ENCODE peak calls at places on chromosomes 1 and 21, in four cellular contexts. One of them, this sample, is unnamed.
A peak's percentile ranks its signal among the peaks of the same experiment; 100 is the strongest.

GRCh38 chr21:24046816-24047443 is 1560.4 kb downstream of the MRPL39 start:
- DNase-seq in IMR-90: no peak
- DNase-seq in HFF-Myc: no peak
- DNase-seq in body of pancreas: no peak
- DNase-seq in this sample: no peak

GRCh38 chr1:234875953-234876814 is 252.5 kb downstream of the TOMM20 start:
- DNase-seq in IMR-90: peak; percentile 51
- DNase-seq in HFF-Myc: no peak
- DNase-seq in body of pancreas: peak; percentile 79
- DNase-seq in this sample: no peak

GRCh38 chr1:25245809-25246599 is 1.2 kb downstream of the RSRP1 start:
- DNase-seq in IMR-90: peak; percentile 33
- DNase-seq in HFF-Myc: no peak
- DNase-seq in body of pancreas: no peak
- DNase-seq in this sample: peak; percentile 58

GRCh38 chr1:219465247-219466093 is 147.4 kb downstream of the ZC3H11B start:
- DNase-seq in IMR-90: peak; percentile 60
- DNase-seq in HFF-Myc: no peak
- DNase-seq in body of pancreas: no peak
- DNase-seq in this sample: peak; percentile 50

GRCh38 chr1:157646144-157646543 is 48.3 kb upstream of the FCRL4 start:
- DNase-seq in IMR-90: no peak
- DNase-seq in HFF-Myc: no peak
- DNase-seq in body of pancreas: no peak
- DNase-seq in this sample: no peak

GRCh38 chr1:75725861-75726361 is 1.4 kb downstream of the ACADM start:
- DNase-seq in IMR-90: no peak
- DNase-seq in HFF-Myc: no peak
- DNase-seq in body of pancreas: peak; percentile 77
- DNase-seq in this sample: peak; percentile 11

GRCh38 chr1:31064685-31065309 is 720 bp downstream of the PUM1 start:
- DNase-seq in IMR-90: peak; percentile 17
- DNase-seq in HFF-Myc: no peak
- DNase-seq in body of pancreas: no peak
- DNase-seq in this sample: peak; percentile 16

GRCh38 chr1:14113841-14114567 is 414.0 kb downstream of the PRDM2 start:
- DNase-seq in IMR-90: peak; percentile 13
- DNase-seq in HFF-Myc: no peak
- DNase-seq in body of pancreas: peak; percentile 54
- DNase-seq in this sample: peak; percentile 78

GRCh38 chr1:72282271-72282656 is at the start of gene NEGR1:
- DNase-seq in IMR-90: peak; percentile 68
- DNase-seq in HFF-Myc: no peak
- DNase-seq in body of pancreas: peak; percentile 41
- DNase-seq in this sample: peak; percentile 17

GRCh38 chr1:83883979-83884378 is 115.0 kb downstream of the TTLL7 start:
- DNase-seq in IMR-90: peak; percentile 4
- DNase-seq in HFF-Myc: no peak
- DNase-seq in body of pancreas: no peak
- DNase-seq in this sample: peak; percentile 65

GRCh38 chr21:46344219-46344915 is 20.4 kb downstream of the PCNT start:
- DNase-seq in IMR-90: no peak
- DNase-seq in HFF-Myc: no peak
- DNase-seq in body of pancreas: no peak
- DNase-seq in this sample: no peak

GRCh38 chr1:201511925-201512539 is 5.1 kb upstream of the CSRP1 start:
- DNase-seq in IMR-90: no peak
- DNase-seq in HFF-Myc: no peak
- DNase-seq in body of pancreas: peak; percentile 63
- DNase-seq in this sample: no peak

GRCh38 chr1:201513498-201514243 is 6.7 kb upstream of the CSRP1 start:
- DNase-seq in IMR-90: no peak
- DNase-seq in HFF-Myc: no peak
- DNase-seq in body of pancreas: no peak
- DNase-seq in this sample: no peak

GRCh38 chr1:201510734-201511133 is 3.8 kb upstream of the CSRP1 start:
- DNase-seq in IMR-90: no peak
- DNase-seq in HFF-Myc: no peak
- DNase-seq in body of pancreas: no peak
- DNase-seq in this sample: no peak

GRCh38 chr1:201509601-201510374 is 2.9 kb upstream of the CSRP1 start:
- DNase-seq in IMR-90: no peak
- DNase-seq in HFF-Myc: no peak
- DNase-seq in body of pancreas: no peak
- DNase-seq in this sample: no peak

GRCh38 chr1:201511396-201511795 is 4.5 kb upstream of the CSRP1 start:
- DNase-seq in IMR-90: no peak
- DNase-seq in HFF-Myc: no peak
- DNase-seq in body of pancreas: no peak
- DNase-seq in this sample: no peak
- H3K4me3 ChIP-seq in IMR-90: no peak overlapping the region
- H3K4me3 ChIP-seq in HFF-Myc: no peak overlapping the region
- H3K4me3 ChIP-seq in body of pancreas: no peak overlapping the region
- H3K4me3 ChIP-seq in this sample: no peak overlapping the region

GRCh38 chr1:192477630-192478029 is 97.9 kb upstream of the RGS1 start:
- DNase-seq in IMR-90: peak; percentile 63
- DNase-seq in HFF-Myc: no peak
- DNase-seq in body of pancreas: no peak
- DNase-seq in this sample: peak; percentile 48
- TF ChIP-seq CTCF in IMR-90: peak; percentile 77
- TF ChIP-seq CTCF in HFF-Myc: peak; percentile 31
- TF ChIP-seq CTCF in body of pancreas: peak; percentile 19
- TF ChIP-seq CTCF in this sample: peak; percentile 32

GRCh38 chr1:1630191-1630964 is 1.6 kb upstream of the MMP23B start:
- DNase-seq in IMR-90: no peak
- DNase-seq in HFF-Myc: no peak
- DNase-seq in body of pancreas: peak; percentile 42
- DNase-seq in this sample: peak; percentile 80
- H3K4me3 ChIP-seq in IMR-90: no peak overlapping the region
- H3K4me3 ChIP-seq in HFF-Myc: no peak overlapping the region
- H3K4me3 ChIP-seq in body of pancreas: no peak overlapping the region
- H3K4me3 ChIP-seq in this sample: no peak overlapping the region

DNA sequence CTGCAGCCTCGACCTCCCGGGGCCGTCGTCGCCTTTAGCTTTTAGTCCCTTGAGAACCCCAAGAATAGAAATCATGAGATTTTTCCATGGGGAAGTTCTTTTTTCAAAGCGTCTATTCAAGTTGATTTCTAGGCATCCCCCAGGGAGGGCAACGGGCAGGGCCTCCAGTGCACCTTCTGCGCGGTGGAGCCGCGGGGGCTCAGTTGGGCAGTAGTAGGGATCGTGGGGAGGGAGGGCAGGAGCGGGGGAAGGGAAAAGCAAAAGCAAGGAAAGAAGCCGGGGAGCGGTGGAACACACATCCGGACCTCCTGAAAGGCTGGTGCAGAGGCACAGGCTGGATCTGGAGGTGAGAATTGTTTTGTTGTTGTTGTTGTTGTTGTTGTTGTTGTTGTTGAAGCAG is 103.4 kb downstream of the PPIAL4G start:
- DNase-seq in IMR-90: no peak
- DNase-seq in HFF-Myc: no peak
- DNase-seq in body of pancreas: no peak
- DNase-seq in this sample: no peak
- TF ChIP-seq CTCF in IMR-90: no peak
- TF ChIP-seq CTCF in HFF-Myc: no peak
- TF ChIP-seq CTCF in body of pancreas: no peak
- TF ChIP-seq CTCF in this sample: no peak

DNA sequence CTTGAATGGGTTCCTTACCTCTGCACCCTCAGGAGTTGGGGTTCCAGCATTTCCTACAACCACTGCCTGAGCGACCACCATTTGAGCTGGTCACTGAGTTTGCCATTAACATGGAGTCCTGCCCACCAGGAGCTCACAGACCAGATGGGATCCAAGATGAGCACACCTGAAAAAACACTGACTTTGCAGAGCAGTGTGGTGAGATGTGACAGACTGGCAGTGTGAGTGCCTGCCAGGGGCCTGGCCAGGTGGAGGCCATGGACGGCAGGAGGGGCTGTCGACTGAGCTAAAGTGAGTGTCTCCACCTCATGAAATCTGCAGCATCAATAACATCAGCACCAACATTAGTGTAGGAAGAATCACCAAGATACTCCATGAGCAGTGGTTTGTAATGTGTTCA is 12.3 kb upstream of the MIXL1 start:
- DNase-seq in IMR-90: no peak
- DNase-seq in HFF-Myc: no peak
- DNase-seq in body of pancreas: no peak
- DNase-seq in this sample: no peak
- H3K4me3 ChIP-seq in IMR-90: no peak overlapping the region
- H3K4me3 ChIP-seq in HFF-Myc: no peak overlapping the region
- H3K4me3 ChIP-seq in body of pancreas: no peak overlapping the region
- H3K4me3 ChIP-seq in this sample: no peak overlapping the region

GRCh38 chr1:153922076-153922837 is 515 bp downstream of the GATAD2B start:
- DNase-seq in IMR-90: no peak
- DNase-seq in HFF-Myc: no peak
- DNase-seq in body of pancreas: no peak
- DNase-seq in this sample: peak; percentile 32
- TF ChIP-seq CTCF in IMR-90: no peak
- TF ChIP-seq CTCF in HFF-Myc: no peak
- TF ChIP-seq CTCF in body of pancreas: no peak
- TF ChIP-seq CTCF in this sample: no peak

GRCh38 chr1:55040083-55040952 is 970 bp downstream of the PCSK9 start:
- DNase-seq in IMR-90: no peak
- DNase-seq in HFF-Myc: no peak
- DNase-seq in body of pancreas: peak; percentile 85
- DNase-seq in this sample: peak; percentile 30
- H3K4me3 ChIP-seq in IMR-90: no peak overlapping the region
- H3K4me3 ChIP-seq in HFF-Myc: peak overlapping the region; percentile 55
- H3K4me3 ChIP-seq in body of pancreas: peak overlapping the region; percentile 14
- H3K4me3 ChIP-seq in this sample: peak overlapping the region; percentile 68